ENCODE peak calls at places on chromosomes 3 and 15, in four cellular contexts. J, L, N and B are unnamed samples.

GRCh38 chr15:51054535-51054934 is 40.2 kb downstream of the TNFAIP8L3 start:
- DNase-seq in J (no peak), L (no peak), N (no peak), B (no peak)

GRCh38 chr15:77251662-77252061 is 168.2 kb downstream of the PEAK1 start:
- DNase-seq in J (no peak), L (no peak), N (no peak), B (no peak)

GRCh38 chr3:49173792-49174170 is 2.4 kb downstream of the KLHDC8B start:
- DNase-seq in J (no peak), L (no peak), N (no peak), B (no peak)

GRCh38 chr15:32822739-32823138 is 104.9 kb downstream of the GREM1 start:
- DNase-seq in J (no peak), L (no peak), N (no peak), B (no peak)

GRCh38 chr3:73419179-73419803 is 205.4 kb downstream of the PDZRN3 start:
- DNase-seq in J (no peak), L (no peak), N (no peak), B (no peak)

GRCh38 chr3:174720717-174721116 is 138.4 kb upstream of the NAALADL2 start:
- DNase-seq in J (no peak), L (no peak), N (no peak), B (no peak)

GRCh38 chr15:75049392-75049791 is 26.0 kb downstream of the PPCDC start:
- DNase-seq in J (peak; percentile 87), L (peak; percentile 86), N (no peak), B (peak; percentile 68)

GRCh38 chr3:43785551-43785950 is 94.8 kb downstream of the ABHD5 start:
- DNase-seq in J (no peak), L (no peak), N (no peak), B (no peak)

GRCh38 chr15:101121511-101122090 is 130.2 kb downstream of the CHSY1 start:
- DNase-seq in J (peak; percentile 77), L (peak; percentile 15), N (peak; percentile 27), B (peak; percentile 85)

GRCh38 chr3:164641071-164641470 is 437.2 kb downstream of the SI start:
- DNase-seq in J (no peak), L (no peak), N (no peak), B (no peak)

GRCh38 chr3:29281265-29282228 is 676 bp downstream of the RBMS3 start:
- DNase-seq in J (peak; percentile 32), L (no peak), N (no peak), B (no peak)

GRCh38 chr3:86629511-86629910 is 361.4 kb downstream of the VGLL3 start:
- DNase-seq in J (no peak), L (no peak), N (no peak), B (no peak)

GRCh38 chr3:139772539-139773500 is 95.0 kb upstream of the NMNAT3 start:
- DNase-seq in J (no peak), L (no peak), N (no peak), B (no peak)

GRCh38 chr15:67465196-67465952 is 55.6 kb upstream of the C15orf61 start:
- DNase-seq in J (no peak), L (no peak), N (no peak), B (no peak)

GRCh38 chr3:155391104-155391503 is 97.6 kb upstream of the STRIT1 start:
- DNase-seq in J (no peak), L (no peak), N (no peak), B (no peak)

GRCh38 chr15:64895285-64896065 is 16.2 kb upstream of the ANKDD1A start:
- DNase-seq in J (no peak), L (no peak), N (no peak), B (no peak)

GRCh38 chr3:50112462-50112861 is 23.7 kb downstream of the RBM5 start:
- DNase-seq in J (no peak), L (no peak), N (no peak), B (no peak)

GRCh38 chr15:98878172-98878571 is 129.4 kb downstream of the PGPEP1L start:
- DNase-seq in J (no peak), L (no peak), N (no peak), B (no peak)

GRCh38 chr3:34947849-34948248 is 691.5 kb upstream of the ARPP21 start:
- DNase-seq in J (no peak), L (no peak), N (no peak), B (no peak)

GRCh38 chr3:164940737-164941136 is 137.6 kb downstream of the SI start:
- DNase-seq in J (no peak), L (no peak), N (no peak), B (no peak)

GRCh38 chr15:39232512-39232911 is 348.4 kb upstream of the THBS1 start:
- DNase-seq in J (no peak), L (no peak), N (no peak), B (no peak)

GRCh38 chr3:129602309-129602708 is 4.2 kb downstream of the PLXND1 start:
- DNase-seq in J (no peak), L (no peak), N (no peak), B (no peak)

GRCh38 chr15:36175781-36176211 is 403.6 kb upstream of the CDIN1 start:
- DNase-seq in J (no peak), L (no peak), N (no peak), B (no peak)

GRCh38 chr3:189267981-189268613 is 96.3 kb downstream of the TPRG1 start:
- DNase-seq in J (no peak), L (no peak), N (no peak), B (no peak)

GRCh38 chr15:36358094-36358961 is 221.1 kb upstream of the CDIN1 start:
- DNase-seq in J (no peak), L (no peak), N (no peak), B (no peak)

GRCh38 chr3:15081960-15082664 is 16.8 kb downstream of the RBSN start:
- DNase-seq in J (no peak), L (no peak), N (no peak), B (no peak)

GRCh38 chr15:50830477-50831354 is 65.2 kb upstream of the SPPL2A start:
- DNase-seq in J (no peak), L (no peak), N (no peak), B (no peak)

GRCh38 chr15:56672721-56673120 is 60.6 kb downstream of the ZNF280D start:
- DNase-seq in J (no peak), L (no peak), N (no peak), B (no peak)

GRCh38 chr3:37662708-37663107 is 199.0 kb upstream of the CTDSPL start:
- DNase-seq in J (no peak), L (no peak), N (no peak), B (no peak)

GRCh38 chr3:125125822-125126245 is 70.0 kb upstream of the HEG1 start:
- DNase-seq in J (no peak), L (no peak), N (no peak), B (no peak)

GRCh38 chr3:143753456-143753855 is 94.8 kb downstream of the SLC9A9 start:
- DNase-seq in J (no peak), L (no peak), N (no peak), B (no peak)

GRCh38 chr15:73660455-73660854 is 23.7 kb upstream of the CD276 start:
- DNase-seq in J (no peak), L (no peak), N (no peak), B (no peak)

GRCh38 chr15:62456011-62456920 is 291.2 kb upstream of the C2CD4B start:
- DNase-seq in J (no peak), L (no peak), N (no peak), B (no peak)

GRCh38 chr15:80932989-80933388 is 56.6 kb downstream of the MESD start:
- DNase-seq in J (no peak), L (no peak), N (peak; percentile 25), B (peak; percentile 25)

GRCh38 chr15:80929689-80930088 is 59.9 kb downstream of the MESD start:
- DNase-seq in J (no peak), L (no peak), N (no peak), B (no peak)

GRCh38 chr15:80931721-80932609 is 57.7 kb downstream of the MESD start:
- DNase-seq in J (no peak), L (no peak), N (no peak), B (peak; percentile 64)

GRCh38 chr15:80929225-80929624 is 60.4 kb downstream of the MESD start:
- DNase-seq in J (no peak), L (no peak), N (no peak), B (no peak)

DNA sequence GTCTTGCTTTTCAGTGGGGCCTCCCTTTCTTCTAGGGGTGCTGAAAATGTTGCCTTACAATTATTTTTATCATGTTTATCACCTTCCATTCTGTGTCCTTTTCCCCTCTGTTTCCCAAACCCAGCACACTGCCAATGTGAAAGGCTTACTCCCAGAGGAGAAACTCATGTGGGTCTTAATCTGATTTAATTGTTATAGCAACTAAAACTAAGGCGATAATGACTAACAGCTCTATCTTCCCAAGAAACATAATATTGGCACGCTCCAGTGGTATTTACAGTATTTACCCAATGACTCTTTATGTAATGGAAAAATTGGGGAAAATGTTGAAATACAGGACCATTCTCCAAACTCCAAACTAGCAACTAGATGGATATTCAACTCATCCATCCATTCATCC is 58.4 kb downstream of the MESD start:
- DNase-seq in J (no peak), L (no peak), N (no peak), B (no peak)
- H3K4me1 ChIP-seq in J (no peaks in the 10 kb centered on the region), L (no peaks in the 10 kb centered on the region), N (peaks cover 25% of the 10 kb centered on the region), B (no peaks in the 10 kb centered on the region)

GRCh38 chr15:81294501-81294850 is 29.5 kb downstream of the STARD5 start:
- DNase-seq in J (no peak), L (no peak), N (no peak), B (no peak)
- TF ChIP-seq CTCF in J (no peak), L (no peak), N (no peak), B (no peak)

DNA sequence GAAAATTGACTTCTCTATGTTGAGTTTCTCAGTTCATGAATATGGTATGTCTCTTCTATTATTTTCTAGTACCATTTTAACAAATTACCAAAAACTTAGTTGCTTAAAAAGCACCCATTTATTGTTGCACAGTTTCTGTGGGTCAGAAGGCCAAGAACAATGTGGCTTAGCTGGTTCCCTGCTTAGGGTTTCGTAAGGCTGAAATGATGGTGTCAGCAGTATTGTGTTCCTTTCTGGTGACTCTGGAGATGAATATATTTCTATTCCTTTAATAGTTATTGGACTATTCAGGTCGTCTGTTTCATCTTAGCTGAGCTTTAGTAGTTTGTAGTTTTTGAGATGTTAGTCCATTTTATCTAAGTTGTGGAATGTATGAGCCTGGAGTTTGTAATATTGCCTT is 44.9 kb downstream of the IL1RAP start:
- DNase-seq in J (no peak), L (no peak), N (no peak), B (no peak)
- H3K4me1 ChIP-seq in J (no peaks in the 10 kb centered on the region), L (no peaks in the 10 kb centered on the region), N (no peaks in the 10 kb centered on the region), B (no peaks in the 10 kb centered on the region)

GRCh38 chr15:47719730-47720129 is 2.4 kb downstream of the SEMA6D start:
- DNase-seq in J (no peak), L (no peak), N (no peak), B (no peak)

GRCh38 chr15:47715402-47715801 is 1.9 kb upstream of the SEMA6D start:
- DNase-seq in J (no peak), L (no peak), N (no peak), B (no peak)

GRCh38 chr15:47715856-47716445 is 1.4 kb upstream of the SEMA6D start:
- DNase-seq in J (no peak), L (no peak), N (no peak), B (no peak)

GRCh38 chr15:47718474-47719440 is 1.5 kb downstream of the SEMA6D start:
- DNase-seq in J (peak; percentile 27), L (peak; percentile 13), N (peak; percentile 17), B (peak; percentile 57)

DNA sequence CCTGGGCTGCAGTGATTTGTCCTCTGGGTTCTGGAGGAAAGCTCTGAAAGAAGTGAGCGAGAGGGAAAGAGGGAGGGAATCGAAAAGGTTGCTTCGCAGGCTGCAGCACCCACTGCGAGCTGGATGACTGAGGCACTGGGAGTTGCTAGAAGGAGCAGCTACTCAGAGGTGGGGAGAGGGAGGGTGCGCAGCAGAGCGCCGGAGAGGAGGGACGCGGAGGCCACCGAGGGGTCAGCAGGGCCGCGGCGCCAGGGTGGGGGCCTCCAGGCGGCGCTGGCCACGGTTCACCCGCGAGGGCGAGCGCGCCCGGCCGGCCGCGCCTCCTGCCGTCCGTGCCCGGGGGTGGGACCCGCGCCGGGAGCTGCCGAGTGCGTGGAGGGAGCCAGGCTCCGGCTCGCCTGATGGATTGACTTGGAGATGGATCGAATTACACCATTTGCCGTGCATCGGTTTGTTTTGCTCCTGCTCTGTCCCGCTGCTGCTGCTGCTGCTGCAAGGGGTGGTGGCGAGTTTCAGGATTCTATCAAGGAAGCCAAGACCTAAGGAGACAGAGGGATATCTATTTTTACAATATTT is at the start of gene SEMA6D:
- DNase-seq in J (peak; percentile 65), L (peak; percentile 77), N (peak; percentile 64), B (peak; percentile 76)
- TF ChIP-seq CTCF in J (no peak), L (peak; percentile 38), N (peak; percentile 64), B (peak; percentile 63)